ENCODE peak calls at places on chromosome X, in eight cellular contexts. J, H, Y, N, P, F, D and G are unnamed samples.

GRCh38 chrX:86002076-86002896 is 45.1 kb downstream of the CHM start:
- DNase-seq in J (peak), N (peak), Y (no peak), P (peak), H (peak), D (peak), F (peak), G (peak)

GRCh38 chrX:9520211-9520590 is 55.3 kb downstream of the TBL1X start:
- DNase-seq in F (no peak), P (no peak), Y (no peak), D (no peak), N (no peak), J (no peak), H (no peak), G (no peak)

GRCh38 chrX:13911581-13911980 is 94.7 kb upstream of the GPM6B start:
- DNase-seq in D (no peak), H (peak), F (peak), Y (no peak), P (peak), J (no peak), N (peak), G (no peak)

GRCh38 chrX:27998666-27999065 is 17.4 kb upstream of the DCAF8L1 start:
- DNase-seq in F (no peak), Y (no peak), D (no peak), H (no peak), J (no peak), P (peak), N (no peak), G (no peak)

GRCh38 chrX:37678574-37678973 is 7.0 kb upstream of the XK start:
- DNase-seq in P (no peak), F (no peak), J (no peak), H (no peak), N (no peak), Y (no peak), D (no peak), G (no peak)

GRCh38 chrX:136353519-136354095 is 52.8 kb downstream of the ADGRG4 start:
- DNase-seq in N (peak), H (no peak), D (no peak), J (no peak), F (no peak), Y (no peak), P (no peak), G (no peak)

GRCh38 chrX:50812995-50813842 is 775 bp downstream of the SHROOM4 start:
- DNase-seq in J (peak), Y (no peak), H (peak), N (peak), P (peak), F (peak), D (peak), G (peak)

GRCh38 chrX:150683536-150684146 is 9.6 kb upstream of the MTMR1 start:
- DNase-seq in P (peak), D (peak), J (no peak), F (peak), H (peak), Y (peak), N (peak), G (peak)

GRCh38 chrX:10415704-10416001 is 204.7 kb downstream of the MID1 start:
- DNase-seq in Y (no peak), J (no peak), P (peak), H (peak), N (peak), D (no peak), F (peak), G (peak)

GRCh38 chrX:70444326-70445196 is at the start of gene DLG3:
- DNase-seq in H (peak), F (peak), D (no peak), P (peak), N (peak), J (no peak), Y (no peak), G (peak)

GRCh38 chrX:23786268-23786815 is 3.4 kb downstream of the SAT1 start:
- DNase-seq in H (peak), P (peak), J (no peak), Y (no peak), F (no peak), D (no peak), N (peak), G (peak)

GRCh38 chrX:47446431-47446830 is 36.6 kb downstream of the ZNF41 start:
- DNase-seq in D (no peak), N (no peak), P (no peak), Y (no peak), F (peak), J (no peak), H (no peak), G (no peak)

GRCh38 chrX:23435575-23435974 is 100.9 kb downstream of the PTCHD1 start:
- DNase-seq in N (no peak), P (no peak), J (no peak), F (no peak), Y (no peak), H (no peak), D (no peak), G (no peak)

GRCh38 chrX:46642145-46642544 is 68.6 kb downstream of the CHST7 start:
- DNase-seq in N (peak), J (no peak), Y (peak), F (peak), D (peak), H (peak), P (peak), G (peak)

GRCh38 chrX:69109706-69110635 is 55.3 kb downstream of the PJA1 start:
- DNase-seq in N (no peak), F (peak), J (no peak), Y (no peak), P (peak), H (peak), D (no peak), G (peak)

DNA sequence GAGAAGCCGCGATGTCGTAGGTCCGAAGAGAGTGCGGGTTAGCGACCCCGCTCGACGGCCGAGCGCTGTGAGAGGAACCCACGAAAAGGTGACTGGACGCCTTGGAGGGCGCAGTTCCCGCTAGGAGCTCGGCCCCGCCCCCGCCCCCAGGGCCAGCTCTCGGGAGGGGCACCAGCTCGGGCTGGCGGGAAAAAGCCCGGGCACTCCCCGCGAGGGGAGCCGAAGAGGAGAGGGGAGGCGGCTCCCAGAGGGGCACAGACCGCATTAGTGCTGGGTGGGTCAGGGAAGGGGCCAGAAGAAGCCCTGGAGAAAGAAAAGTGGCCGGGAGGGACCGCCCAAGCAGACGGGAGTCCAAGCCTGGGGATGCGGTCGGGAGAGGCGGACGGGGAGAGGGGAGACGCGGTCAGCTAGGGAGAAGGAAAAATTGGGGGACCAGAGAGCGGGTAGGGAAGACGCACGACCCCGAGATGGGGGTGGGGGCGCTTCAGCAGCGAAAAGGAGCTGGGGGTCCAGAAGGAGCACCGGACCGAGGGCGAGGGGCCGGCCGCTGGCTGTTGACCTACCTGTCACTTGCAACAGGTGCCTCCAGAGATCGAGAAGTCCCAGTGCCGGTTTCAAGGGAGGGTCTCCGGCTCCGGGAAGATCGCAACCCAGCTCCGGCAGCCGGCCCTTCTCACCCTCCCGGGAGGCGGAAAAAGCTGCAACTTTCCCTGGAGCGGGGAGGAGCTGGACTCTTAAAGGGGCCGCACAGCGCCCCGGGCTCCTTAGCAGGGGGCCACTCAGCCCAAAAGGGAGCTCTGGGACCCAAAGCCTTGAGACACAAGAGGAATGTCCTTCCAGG is at the start of gene SYTL4:
- DNase-seq in P (peak), N (peak), D (no peak), J (peak), H (peak), Y (no peak), F (peak), G (peak)
- TF ChIP-seq CTCF in P (no peak), N (no peak), D (no peak), J (no peak), H (no peak), Y (no peak), F (no peak), G (no peak)

DNA sequence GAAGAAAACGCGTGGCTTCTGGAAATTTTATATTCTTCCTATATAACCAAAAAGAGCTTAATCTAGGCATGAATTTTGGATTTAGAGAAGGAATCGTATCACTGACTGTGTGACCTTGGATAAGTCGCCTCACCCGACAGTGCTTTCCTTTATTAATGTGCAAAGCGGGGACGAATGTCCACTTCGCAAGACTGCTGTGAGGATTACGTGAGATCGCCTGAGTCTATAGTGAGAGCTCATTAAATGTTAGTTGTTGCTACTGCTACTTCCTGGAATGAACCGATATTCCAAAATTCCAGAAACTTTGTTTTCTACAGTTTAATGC is 448 bp upstream of the TBC1D8B start:
- DNase-seq in Y (no peak), J (no peak), P (no peak), D (no peak), N (no peak), H (no peak), F (peak), G (peak)
- H3K4me3 ChIP-seq in Y (peak), J (peak), P (peak), D (peak), N (peak), H (peak), F (peak), G (peak)

DNA sequence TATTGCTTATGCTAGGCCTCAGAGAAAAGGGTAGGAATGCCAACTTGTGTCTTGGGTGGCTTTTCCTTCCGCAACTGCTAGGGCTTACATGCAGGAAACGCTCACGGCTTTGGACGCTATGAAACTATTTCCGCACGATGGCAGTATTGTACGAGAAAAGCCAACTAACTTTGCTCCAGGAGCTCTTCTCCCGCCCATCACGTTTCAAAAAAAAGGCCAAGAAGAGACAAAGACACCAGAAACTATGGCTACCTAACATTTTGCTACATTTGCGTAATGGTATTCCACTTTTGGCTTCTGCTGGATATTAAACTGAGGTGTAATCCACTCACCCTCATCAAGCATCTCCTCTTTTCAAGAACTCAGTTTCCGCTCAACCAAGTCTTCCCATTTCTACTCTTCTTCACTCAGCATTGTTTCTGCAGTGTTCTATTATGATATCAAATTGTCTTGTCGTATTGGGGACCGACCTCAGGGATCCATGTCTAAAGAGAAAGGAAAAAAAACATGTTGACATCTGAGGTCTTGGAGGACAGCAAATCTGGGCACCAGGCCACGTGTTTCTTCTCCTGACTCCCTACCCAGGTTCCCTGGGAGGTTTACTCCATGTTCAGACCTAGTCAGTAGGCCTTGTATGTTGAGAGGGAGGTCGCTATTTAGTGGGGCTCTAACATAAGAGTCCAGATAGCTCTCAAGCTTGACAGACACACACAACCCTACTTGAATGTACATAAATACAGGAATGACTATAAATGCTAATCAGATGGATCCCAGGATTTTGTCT is 239.4 kb upstream of the STK26 start:
- DNase-seq in F (peak), P (no peak), H (peak), N (no peak), D (peak), Y (no peak), J (peak), G (peak)
- TF ChIP-seq CTCF in F (no peak), P (no peak), H (peak), N (no peak), D (no peak), Y (no peak), J (peak), G (peak)

DNA sequence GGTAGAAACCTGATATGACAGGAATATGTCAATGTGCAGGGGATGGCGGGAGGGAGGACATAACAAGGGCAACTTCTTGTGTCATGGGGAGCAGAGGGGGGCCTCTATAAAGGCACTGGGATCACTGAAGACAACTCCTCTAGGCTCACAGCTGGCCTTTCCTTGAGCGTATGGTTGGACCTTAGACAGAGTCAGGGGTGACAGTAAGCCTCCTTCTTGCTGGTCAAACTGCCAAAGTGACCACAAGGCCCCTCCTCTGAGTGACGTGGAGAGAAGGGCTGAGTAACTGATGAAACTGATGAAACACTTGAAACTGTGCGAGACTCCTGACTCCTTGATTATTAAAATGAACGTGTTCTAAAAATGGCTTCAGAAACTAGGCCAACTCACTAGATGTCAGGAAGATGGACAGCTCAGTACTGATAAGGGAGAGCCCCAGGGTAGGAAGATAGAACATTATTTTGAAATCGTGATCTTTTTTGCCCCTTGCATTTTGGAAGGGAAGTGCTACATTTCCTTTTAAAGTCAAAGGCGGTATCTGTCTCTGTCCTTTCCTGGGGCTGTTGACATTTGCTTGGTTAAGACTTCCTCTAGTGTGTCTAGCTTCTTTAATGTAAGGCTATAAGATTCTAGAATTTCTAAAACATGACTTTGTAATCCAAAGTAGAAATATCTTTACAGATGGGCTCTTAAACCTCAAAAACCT is 1.6 kb downstream of the RAB33A start:
- DNase-seq in N (peak), J (no peak), P (peak), F (peak), D (peak), Y (peak), H (peak), G (peak)
- H3K4me3 ChIP-seq in N (no peak), J (no peak), P (no peak), F (peak), D (peak), Y (peak), H (no peak), G (no peak)

GRCh38 chrX:106284431-106285025 is 116.4 kb downstream of the PWWP3B start:
- DNase-seq in P (no peak), N (no peak), H (no peak), Y (no peak), J (no peak), D (no peak), F (no peak), G (no peak)

GRCh38 chrX:106281383-106281782 is 113.3 kb downstream of the PWWP3B start:
- DNase-seq in F (no peak), H (no peak), Y (no peak), P (no peak), J (no peak), D (no peak), N (no peak), G (no peak)

GRCh38 chrX:106286053-106286650 is 118.0 kb downstream of the PWWP3B start:
- DNase-seq in J (no peak), H (peak), P (peak), N (peak), D (no peak), F (peak), Y (no peak), G (peak)
- TF ChIP-seq CTCF in J (no peak), H (no peak), P (no peak), N (no peak), D (no peak), F (no peak), Y (no peak), G (no peak)

GRCh38 chrX:118807151-118808017 is 16.2 kb upstream of the ZCCHC12 start:
- DNase-seq in N (peak), H (peak), F (peak), D (peak), Y (peak), P (peak), J (peak), G (peak)

GRCh38 chrX:118802857-118803256 is 20.8 kb upstream of the ZCCHC12 start:
- DNase-seq in Y (no peak), P (peak), D (no peak), N (peak), F (peak), J (no peak), H (peak), G (peak)
- H3K4me3 ChIP-seq in Y (no peak), P (no peak), D (no peak), N (no peak), F (no peak), J (no peak), H (no peak), G (no peak)

GRCh38 chrX:25523574-25523973 is 507.8 kb upstream of the ARX start:
- DNase-seq in F (peak), P (peak), J (no peak), N (peak), D (peak), H (peak), Y (peak), G (peak)
- TF ChIP-seq CTCF in F (no peak), P (peak), J (no peak), N (peak), D (no peak), H (peak), Y (peak), G (peak)